ENCODE peak calls at places on chromosome X, in five cellular contexts. G is mesendoderm, Y is IMR-90, D is trophoblast cell, R is H9. U is an unnamed sample. For H3K79me1, the result is how much of the 10 kb centered on the place peaks cover.

GRCh38 chrX:71627588-71628404 is 9.5 kb upstream of the CXCR3 start:
- DNase-seq in G (no peak), Y (no peak), D (no peak), R (no peak), U (no peak)

GRCh38 chrX:20418809-20419208 is 152.1 kb upstream of the RPS6KA3 start:
- DNase-seq in G (no peak), Y (no peak), D (no peak), R (no peak), U (no peak)

GRCh38 chrX:48896611-48897011 is 957 bp downstream of the TIMM17B start:
- DNase-seq in G (peak), Y (no peak), D (no peak), R (no peak), U (no peak)

GRCh38 chrX:110214684-110215083 is 103.2 kb downstream of the AMMECR1 start:
- DNase-seq in G (no peak), Y (no peak), D (no peak), R (no peak), U (no peak)

GRCh38 chrX:144896323-144896722 is 351.0 kb upstream of the SPANXN1 start:
- DNase-seq in G (peak), Y (no peak), D (peak), R (no peak), U (no peak)

GRCh38 chrX:34332336-34332735 is 200.2 kb upstream of the FAM47A start:
- DNase-seq in G (peak), Y (no peak), D (no peak), R (no peak), U (no peak)

GRCh38 chrX:127187095-127187494 is 367.6 kb downstream of the PRR32 start:
- DNase-seq in G (no peak), Y (no peak), D (no peak), R (no peak), U (no peak)

GRCh38 chrX:150213481-150214030 is 149.6 kb upstream of the MAMLD1 start:
- DNase-seq in G (no peak), Y (no peak), D (no peak), R (no peak), U (no peak)

GRCh38 chrX:46572295-46572936 is 1.1 kb upstream of the CHST7 start:
- DNase-seq in G (no peak), Y (no peak), D (no peak), R (no peak), U (no peak)

DNA sequence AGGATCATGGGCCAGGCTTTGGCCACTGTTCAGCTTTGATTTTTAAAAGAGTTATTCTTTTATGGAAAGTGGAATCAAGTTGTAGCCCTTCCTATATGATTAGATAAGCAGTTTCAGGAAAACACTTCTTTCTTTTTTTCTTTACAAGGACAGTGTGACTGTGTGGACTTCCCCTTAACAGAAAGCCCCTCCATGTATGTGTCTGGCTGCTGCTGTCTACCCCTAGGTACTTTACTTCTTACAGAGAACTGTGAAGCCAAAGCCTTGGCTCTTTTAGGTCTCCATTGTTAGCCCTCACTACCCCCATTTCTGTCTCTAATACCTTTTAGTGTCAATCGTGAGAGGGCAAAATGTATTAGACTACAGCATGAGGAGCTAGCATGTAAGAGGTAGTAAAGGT is 19.1 kb downstream of the VSIG1 start:
- DNase-seq in G (no peak), Y (no peak), D (no peak), R (no peak), U (no peak)
- H3K79me1 ChIP-seq in G (under half), Y (under half), D (under half), R (under half), U (under half)

GRCh38 chrX:1599791-1600405 is 8.5 kb downstream of the AKAP17A start:
- DNase-seq in G (no peak), Y (no peak), D (no peak), R (no peak), U (no peak)
- H3K79me1 ChIP-seq in G (under half), Y (under half), D (under half), R (under half), U (under half)

GRCh38 chrX:2487366-2487765 is 13.4 kb downstream of the DHRSX start:
- DNase-seq in G (no peak), Y (no peak), D (no peak), R (no peak), U (no peak)
- H3K79me1 ChIP-seq in G (under half), Y (under half), D (under half), R (under half), U (under half)

GRCh38 chrX:9211269-9211668 is 177.3 kb upstream of the FAM9B start:
- DNase-seq in G (no peak), Y (no peak), D (no peak), R (no peak), U (no peak)
- H3K79me1 ChIP-seq in G (under half), Y (under half), D (under half), R (under half), U (under half)

GRCh38 chrX:139875831-139876230 is 57.0 kb downstream of the ATP11C start:
- DNase-seq in G (no peak), Y (no peak), D (no peak), R (no peak), U (no peak)
- H3K79me1 ChIP-seq in G (under half), Y (under half), D (under half), R (under half), U (under half)

DNA sequence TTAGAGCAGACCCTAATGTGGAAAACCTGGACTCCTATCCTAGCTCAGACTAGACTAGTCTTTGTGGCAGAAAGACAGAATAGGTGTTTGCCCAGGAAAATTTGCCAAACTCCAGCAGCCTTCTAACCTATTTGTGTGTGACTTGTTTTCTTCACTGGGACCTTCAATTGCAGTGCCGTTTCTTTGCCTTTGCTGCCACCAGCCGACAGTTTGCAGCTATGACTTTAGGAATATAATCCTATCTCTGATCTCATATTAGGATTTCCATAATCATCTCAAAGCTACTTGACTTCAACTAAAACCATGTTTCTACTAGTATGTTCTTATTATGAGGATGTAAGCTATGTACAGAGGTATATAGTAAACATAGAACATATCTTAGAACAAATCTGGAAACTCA is 60.2 kb upstream of the PGAM4 start:
- DNase-seq in G (peak), Y (peak), D (peak), R (no peak), U (peak)
- H3K79me1 ChIP-seq in G (under half), Y (under half), D (under half), R (under half), U (under half)